ENCODE peak calls at places on chromosome 14, in seven cellular contexts. C, P, R, S, B, K and T are unnamed samples.

GRCh38 chr14:61608245-61609142 is 86.8 kb upstream of the HIF1A start:
- DNase-seq in C (no peak), P (no peak), R (no peak), S (no peak), B (peak; percentile 89), K (no peak), T (no peak)

GRCh38 chr14:95432152-95433093 is 84.0 kb downstream of the SYNE3 start:
- DNase-seq in C (no peak), P (peak; percentile 81), R (no peak), S (no peak), B (no peak), K (no peak), T (no peak)

GRCh38 chr14:77491056-77491455 is 7.6 kb downstream of the ISM2 start:
- DNase-seq in C (no peak), P (no peak), R (no peak), S (no peak), B (no peak), K (no peak), T (no peak)

GRCh38 chr14:57189070-57189469 is 79.6 kb downstream of the EXOC5 start:
- DNase-seq in C (no peak), P (no peak), R (no peak), S (no peak), B (peak; percentile 52), K (no peak), T (no peak)

GRCh38 chr14:73238262-73238852 is 1.1 kb downstream of the PAPLN start:
- DNase-seq in C (no peak), P (peak; percentile 73), R (no peak), S (no peak), B (no peak), K (no peak), T (no peak)

GRCh38 chr14:22994762-22995275 is 12.5 kb upstream of the AJUBA start:
- DNase-seq in C (peak; percentile 55), P (peak; percentile 80), R (no peak), S (peak; percentile 20), B (no peak), K (peak; percentile 45), T (no peak)

GRCh38 chr14:92719890-92720323 is 28.5 kb downstream of the LGMN start:
- DNase-seq in C (no peak), P (no peak), R (no peak), S (no peak), B (no peak), K (no peak), T (no peak)

GRCh38 chr14:91872011-91872476 is 4.7 kb upstream of the TC2N start:
- DNase-seq in C (peak; percentile 65), P (peak; percentile 36), R (peak; percentile 27), S (peak; percentile 7), B (no peak), K (peak; percentile 57), T (no peak)

GRCh38 chr14:92578511-92578910 is 64.9 kb downstream of the RIN3 start:
- DNase-seq in C (no peak), P (no peak), R (no peak), S (no peak), B (no peak), K (no peak), T (peak; percentile 30)

GRCh38 chr14:104981699-104982541 is 3.7 kb upstream of the CLBA1 start:
- DNase-seq in C (no peak), P (no peak), R (no peak), S (no peak), B (no peak), K (no peak), T (peak; percentile 72)

GRCh38 chr14:23639891-23640523 is 3.8 kb downstream of the DHRS2 start:
- DNase-seq in C (no peak), P (no peak), R (no peak), S (no peak), B (no peak), K (peak; percentile 3), T (no peak)

GRCh38 chr14:53054457-53054856 is 98.7 kb downstream of the DDHD1 start:
- DNase-seq in C (no peak), P (no peak), R (no peak), S (no peak), B (no peak), K (no peak), T (no peak)

GRCh38 chr14:52801014-52801708 is 9.8 kb upstream of the GNPNAT1 start:
- DNase-seq in C (no peak), P (no peak), R (no peak), S (no peak), B (no peak), K (no peak), T (no peak)

GRCh38 chr14:52080817-52081755 is 12.2 kb upstream of the NID2 start:
- DNase-seq in C (no peak), P (no peak), R (no peak), S (no peak), B (no peak), K (no peak), T (no peak)

GRCh38 chr14:74596747-74597456 is 15.1 kb downstream of the LTBP2 start:
- DNase-seq in C (no peak), P (peak; percentile 26), R (no peak), S (no peak), B (no peak), K (no peak), T (no peak)

GRCh38 chr14:83085725-83086124 is 1552.1 kb upstream of the SEL1L start:
- DNase-seq in C (no peak), P (no peak), R (no peak), S (no peak), B (no peak), K (no peak), T (no peak)

GRCh38 chr14:101153691-101154090 is 250.2 kb upstream of the RTL1 start:
- DNase-seq in C (no peak), P (no peak), R (no peak), S (no peak), B (no peak), K (no peak), T (no peak)

GRCh38 chr14:51846631-51847488 is 13.6 kb upstream of the GNG2 start:
- DNase-seq in C (peak; percentile 96), P (peak; percentile 78), R (peak; percentile 88), S (peak; percentile 93), B (peak; percentile 75), K (peak; percentile 81), T (peak; percentile 93)

GRCh38 chr14:104975481-104976197 is 2.5 kb downstream of the AHNAK2 start:
- DNase-seq in C (peak; percentile 38), P (peak; percentile 75), R (no peak), S (no peak), B (no peak), K (peak; percentile 55), T (peak; percentile 77)

GRCh38 chr14:100535287-100536131 is 51.7 kb downstream of the BEGAIN start:
- DNase-seq in C (no peak), P (peak; percentile 30), R (no peak), S (no peak), B (no peak), K (no peak), T (peak; percentile 52)

GRCh38 chr14:20400965-20401593 is 12.2 kb downstream of the TEP1 start:
- DNase-seq in C (no peak), P (no peak), R (no peak), S (no peak), B (no peak), K (no peak), T (no peak)

GRCh38 chr14:41568979-41569378 is 37.7 kb upstream of the LRFN5 start:
- DNase-seq in C (no peak), P (no peak), R (no peak), S (no peak), B (no peak), K (no peak), T (no peak)

GRCh38 chr14:101716956-101717662 is 44.4 kb upstream of the PPP2R5C start:
- DNase-seq in C (no peak), P (no peak), R (no peak), S (no peak), B (no peak), K (no peak), T (peak; percentile 66)

GRCh38 chr14:99971929-99972747 is 93.1 kb upstream of the EVL start:
- DNase-seq in C (peak; percentile 16), P (peak; percentile 73), R (no peak), S (peak; percentile 9), B (no peak), K (no peak), T (peak; percentile 80)

GRCh38 chr14:58947816-58948440 is 240.5 kb upstream of the DAAM1 start:
- DNase-seq in C (peak; percentile 29), P (no peak), R (no peak), S (no peak), B (no peak), K (no peak), T (no peak)

GRCh38 chr14:57086271-57087162 is 182.2 kb downstream of the EXOC5 start:
- DNase-seq in C (no peak), P (no peak), R (no peak), S (no peak), B (peak; percentile 16), K (no peak), T (no peak)

GRCh38 chr14:100031506-100032281 is 33.5 kb upstream of the EVL start:
- DNase-seq in C (no peak), P (no peak), R (no peak), S (no peak), B (no peak), K (no peak), T (no peak)

GRCh38 chr14:96167224-96168148 is 37.2 kb upstream of the BDKRB2 start:
- DNase-seq in C (no peak), P (no peak), R (no peak), S (no peak), B (no peak), K (no peak), T (peak; percentile 8)